ENCODE peak calls at places on chromosomes 12 and 14, in nine cellular contexts. S, Q, M, D, X, B, A, N and H are unnamed samples.

GRCh38 chr14:74237441-74237840 is 1.8 kb upstream of the VSX2 start:
- DNase-seq in S (no peak), Q (no peak), M (no peak), D (no peak), X (no peak), B (no peak), A (no peak), N (no peak), H (no peak)

GRCh38 chr14:35406811-35407630 is 2.5 kb upstream of the NFKBIA start:
- DNase-seq in S (peak), Q (peak), M (no peak), D (peak), X (peak), B (peak), A (peak), N (no peak), H (no peak)

GRCh38 chr12:57046947-57047890 is 2.7 kb downstream of the MYO1A start:
- DNase-seq in S (no peak), Q (no peak), M (no peak), D (no peak), X (no peak), B (peak), A (no peak), N (no peak), H (no peak)

GRCh38 chr14:95098984-95099599 is 58.2 kb downstream of the DICER1 start:
- DNase-seq in S (peak), Q (peak), M (peak), D (peak), X (peak), B (peak), A (peak), N (no peak), H (no peak)

GRCh38 chr12:25994252-25994651 is 35.8 kb downstream of the RASSF8 start:
- DNase-seq in S (peak), Q (no peak), M (no peak), D (peak), X (peak), B (no peak), A (no peak), N (no peak), H (no peak)

GRCh38 chr12:10354502-10354901 is 35.3 kb downstream of the KLRK1 start:
- DNase-seq in S (peak), Q (no peak), M (no peak), D (peak), X (peak), B (no peak), A (no peak), N (no peak), H (no peak)

GRCh38 chr12:94867066-94867855 is 136.2 kb downstream of the NDUFA12 start:
- DNase-seq in S (no peak), Q (no peak), M (no peak), D (peak), X (peak), B (no peak), A (no peak), N (no peak), H (no peak)

GRCh38 chr12:66074561-66074960 is 56.0 kb downstream of the LLPH start:
- DNase-seq in S (peak), Q (no peak), M (no peak), D (no peak), X (peak), B (no peak), A (no peak), N (no peak), H (no peak)

GRCh38 chr12:8969861-8970411 is 19.4 kb upstream of the KLRG1 start:
- DNase-seq in S (peak), Q (no peak), M (no peak), D (no peak), X (no peak), B (no peak), A (no peak), N (no peak), H (no peak)

GRCh38 chr12:46208370-46208769 is 60.5 kb downstream of the SLC38A1 start:
- DNase-seq in S (no peak), Q (no peak), M (no peak), D (no peak), X (peak), B (no peak), A (no peak), N (no peak), H (no peak)

GRCh38 chr12:120844297-120844696 is 59.9 kb downstream of the SPPL3 start:
- DNase-seq in S (no peak), Q (no peak), M (no peak), D (no peak), X (no peak), B (no peak), A (no peak), N (no peak), H (no peak)

GRCh38 chr14:36940476-36940875 is 231.9 kb downstream of the SLC25A21 start:
- DNase-seq in S (no peak), Q (no peak), M (no peak), D (no peak), X (no peak), B (no peak), A (no peak), N (no peak), H (no peak)

GRCh38 chr12:99618657-99619056 is 28.9 kb upstream of the GARIN6 start:
- DNase-seq in S (no peak), Q (no peak), M (no peak), D (no peak), X (no peak), B (no peak), A (no peak), N (no peak), H (no peak)

GRCh38 chr14:56512521-56512920 is 67.1 kb upstream of the TMEM260 start:
- DNase-seq in S (peak), Q (no peak), M (no peak), D (no peak), X (no peak), B (no peak), A (no peak), N (no peak), H (no peak)

GRCh38 chr12:48002179-48002601 is 2.1 kb downstream of the COL2A1 start:
- DNase-seq in S (no peak), Q (no peak), M (no peak), D (no peak), X (peak), B (no peak), A (no peak), N (no peak), H (no peak)

GRCh38 chr14:70697681-70698080 is 56.0 kb downstream of the TTC9 start:
- DNase-seq in S (no peak), Q (no peak), M (no peak), D (no peak), X (no peak), B (no peak), A (no peak), N (no peak), H (no peak)

GRCh38 chr14:72849222-72849621 is 44.7 kb downstream of the DPF3 start:
- DNase-seq in S (no peak), Q (no peak), M (no peak), D (no peak), X (no peak), B (no peak), A (no peak), N (no peak), H (no peak)

GRCh38 chr14:85463512-85463911 is 66.4 kb upstream of the FLRT2 start:
- DNase-seq in S (no peak), Q (no peak), M (no peak), D (no peak), X (no peak), B (no peak), A (no peak), N (no peak), H (no peak)

GRCh38 chr12:111942557-111942956 is 70.4 kb downstream of the TMEM116 start:
- DNase-seq in S (peak), Q (no peak), M (no peak), D (peak), X (peak), B (no peak), A (no peak), N (no peak), H (no peak)

GRCh38 chr12:47023311-47023710 is 56.1 kb upstream of the PCED1B start:
- DNase-seq in S (no peak), Q (no peak), M (no peak), D (no peak), X (no peak), B (no peak), A (no peak), N (no peak), H (no peak)